ENCODE peak calls at places on chromosomes 6 and 20, in seven cellular contexts. One of them, this sample, is unnamed.

GRCh38 chr6:130148181-130148580 is 74.6 kb downstream of the SAMD3 start:
- DNase-seq in GM04503: no peak
- DNase-seq in prostate gland: no peak
- DNase-seq in ecto neural progenitor cell: no peak
- DNase-seq in NT2/D1: no peak
- DNase-seq in myocyte: no peak
- DNase-seq in neuronal stem cell: no peak
- DNase-seq in this sample: no peak

GRCh38 chr6:112018619-112019416 is 35.1 kb upstream of the CCN6 start:
- DNase-seq in GM04503: no peak
- DNase-seq in prostate gland: peak; percentile 40
- DNase-seq in ecto neural progenitor cell: no peak
- DNase-seq in NT2/D1: no peak
- DNase-seq in myocyte: peak; percentile 47
- DNase-seq in neuronal stem cell: no peak
- DNase-seq in this sample: no peak

GRCh38 chr6:105601541-105602174 is 198.8 kb upstream of the PREP start:
- DNase-seq in GM04503: peak; percentile 99
- DNase-seq in prostate gland: peak; percentile 79
- DNase-seq in ecto neural progenitor cell: no peak
- DNase-seq in NT2/D1: no peak
- DNase-seq in myocyte: peak; percentile 94
- DNase-seq in neuronal stem cell: no peak
- DNase-seq in this sample: no peak

GRCh38 chr6:169963581-169964297 is 212.3 kb downstream of the ERMARD start:
- DNase-seq in GM04503: no peak
- DNase-seq in prostate gland: no peak
- DNase-seq in ecto neural progenitor cell: no peak
- DNase-seq in NT2/D1: no peak
- DNase-seq in myocyte: no peak
- DNase-seq in neuronal stem cell: no peak
- DNase-seq in this sample: no peak

GRCh38 chr6:133040025-133040838 is 200.9 kb upstream of the EYA4 start:
- DNase-seq in GM04503: no peak
- DNase-seq in prostate gland: no peak
- DNase-seq in ecto neural progenitor cell: no peak
- DNase-seq in NT2/D1: peak; percentile 8
- DNase-seq in myocyte: peak; percentile 48
- DNase-seq in neuronal stem cell: no peak
- DNase-seq in this sample: no peak

GRCh38 chr20:41456341-41456740 is 89.7 kb upstream of the EMILIN3 start:
- DNase-seq in GM04503: no peak
- DNase-seq in prostate gland: no peak
- DNase-seq in ecto neural progenitor cell: no peak
- DNase-seq in NT2/D1: no peak
- DNase-seq in myocyte: no peak
- DNase-seq in neuronal stem cell: no peak
- DNase-seq in this sample: no peak

GRCh38 chr20:58877374-58878360 is 25.2 kb downstream of the GNAS start:
- DNase-seq in GM04503: no peak
- DNase-seq in prostate gland: no peak
- DNase-seq in ecto neural progenitor cell: peak; percentile 69
- DNase-seq in NT2/D1: no peak
- DNase-seq in myocyte: no peak
- DNase-seq in neuronal stem cell: peak; percentile 58
- DNase-seq in this sample: no peak

GRCh38 chr6:87375315-87375714 is 30.7 kb downstream of the C6orf163 start:
- DNase-seq in GM04503: no peak
- DNase-seq in prostate gland: no peak
- DNase-seq in ecto neural progenitor cell: no peak
- DNase-seq in NT2/D1: no peak
- DNase-seq in myocyte: no peak
- DNase-seq in neuronal stem cell: no peak
- DNase-seq in this sample: no peak

GRCh38 chr6:30685157-30685976 is 1.1 kb downstream of the PPP1R18 start:
- DNase-seq in GM04503: no peak
- DNase-seq in prostate gland: no peak
- DNase-seq in ecto neural progenitor cell: no peak
- DNase-seq in NT2/D1: no peak
- DNase-seq in myocyte: peak; percentile 48
- DNase-seq in neuronal stem cell: no peak
- DNase-seq in this sample: no peak

GRCh38 chr6:79574636-79575035 is 37.4 kb upstream of the LCA5 start:
- DNase-seq in GM04503: no peak
- DNase-seq in prostate gland: no peak
- DNase-seq in ecto neural progenitor cell: no peak
- DNase-seq in NT2/D1: peak; percentile 18
- DNase-seq in myocyte: peak; percentile 12
- DNase-seq in neuronal stem cell: no peak
- DNase-seq in this sample: no peak

GRCh38 chr20:46060301-46060881 is 29.4 kb downstream of the NCOA5 start:
- DNase-seq in GM04503: no peak
- DNase-seq in prostate gland: no peak
- DNase-seq in ecto neural progenitor cell: peak; percentile 20
- DNase-seq in NT2/D1: no peak
- DNase-seq in myocyte: no peak
- DNase-seq in neuronal stem cell: no peak
- DNase-seq in this sample: peak; percentile 62

GRCh38 chr6:169838291-169839028 is 87.0 kb downstream of the ERMARD start:
- DNase-seq in GM04503: no peak
- DNase-seq in prostate gland: no peak
- DNase-seq in ecto neural progenitor cell: no peak
- DNase-seq in NT2/D1: no peak
- DNase-seq in myocyte: no peak
- DNase-seq in neuronal stem cell: no peak
- DNase-seq in this sample: peak; percentile 72

GRCh38 chr6:126268087-126268486 is 71.8 kb upstream of the CENPW start:
- DNase-seq in GM04503: no peak
- DNase-seq in prostate gland: no peak
- DNase-seq in ecto neural progenitor cell: no peak
- DNase-seq in NT2/D1: no peak
- DNase-seq in myocyte: no peak
- DNase-seq in neuronal stem cell: no peak
- DNase-seq in this sample: no peak

GRCh38 chr20:54076259-54076658 is 5.9 kb upstream of the BCAS1 start:
- DNase-seq in GM04503: no peak
- DNase-seq in prostate gland: no peak
- DNase-seq in ecto neural progenitor cell: no peak
- DNase-seq in NT2/D1: no peak
- DNase-seq in myocyte: no peak
- DNase-seq in neuronal stem cell: no peak
- DNase-seq in this sample: no peak

GRCh38 chr6:161901740-161902426 is 628.0 kb upstream of the AGPAT4 start:
- DNase-seq in GM04503: no peak
- DNase-seq in prostate gland: no peak
- DNase-seq in ecto neural progenitor cell: no peak
- DNase-seq in NT2/D1: no peak
- DNase-seq in myocyte: no peak
- DNase-seq in neuronal stem cell: no peak
- DNase-seq in this sample: no peak

GRCh38 chr6:24154121-24154520 is 28.1 kb downstream of the NRSN1 start:
- DNase-seq in GM04503: no peak
- DNase-seq in prostate gland: no peak
- DNase-seq in ecto neural progenitor cell: no peak
- DNase-seq in NT2/D1: no peak
- DNase-seq in myocyte: no peak
- DNase-seq in neuronal stem cell: no peak
- DNase-seq in this sample: no peak

GRCh38 chr6:28390688-28391087 is 8.9 kb downstream of the ZSCAN12 start:
- DNase-seq in GM04503: no peak
- DNase-seq in prostate gland: no peak
- DNase-seq in ecto neural progenitor cell: no peak
- DNase-seq in NT2/D1: no peak
- DNase-seq in myocyte: no peak
- DNase-seq in neuronal stem cell: no peak
- DNase-seq in this sample: no peak

GRCh38 chr6:69422474-69422873 is 374.3 kb downstream of the LMBRD1 start:
- DNase-seq in GM04503: no peak
- DNase-seq in prostate gland: no peak
- DNase-seq in ecto neural progenitor cell: no peak
- DNase-seq in NT2/D1: no peak
- DNase-seq in myocyte: no peak
- DNase-seq in neuronal stem cell: no peak
- DNase-seq in this sample: no peak

GRCh38 chr6:78589426-78589825 is 277.9 kb upstream of the IRAK1BP1 start:
- DNase-seq in GM04503: no peak
- DNase-seq in prostate gland: no peak
- DNase-seq in ecto neural progenitor cell: no peak
- DNase-seq in NT2/D1: no peak
- DNase-seq in myocyte: no peak
- DNase-seq in neuronal stem cell: no peak
- DNase-seq in this sample: no peak

GRCh38 chr6:158767714-158768113 is 51.5 kb downstream of the EZR start:
- DNase-seq in GM04503: no peak
- DNase-seq in prostate gland: no peak
- DNase-seq in ecto neural progenitor cell: no peak
- DNase-seq in NT2/D1: no peak
- DNase-seq in myocyte: no peak
- DNase-seq in neuronal stem cell: no peak
- DNase-seq in this sample: no peak

GRCh38 chr6:165766457-165766856 is 103.4 kb upstream of the PDE10A start:
- DNase-seq in GM04503: no peak
- DNase-seq in prostate gland: no peak
- DNase-seq in ecto neural progenitor cell: no peak
- DNase-seq in NT2/D1: no peak
- DNase-seq in myocyte: no peak
- DNase-seq in neuronal stem cell: no peak
- DNase-seq in this sample: no peak

GRCh38 chr6:160534050-160534696 is 129.9 kb downstream of the LPA start:
- DNase-seq in GM04503: no peak
- DNase-seq in prostate gland: peak; percentile 40
- DNase-seq in ecto neural progenitor cell: peak; percentile 76
- DNase-seq in NT2/D1: peak; percentile 38
- DNase-seq in myocyte: peak; percentile 69
- DNase-seq in neuronal stem cell: peak; percentile 66
- DNase-seq in this sample: no peak

GRCh38 chr6:145241039-145241438 is 494.3 kb downstream of the EPM2A start:
- DNase-seq in GM04503: peak; percentile 21
- DNase-seq in prostate gland: no peak
- DNase-seq in ecto neural progenitor cell: no peak
- DNase-seq in NT2/D1: no peak
- DNase-seq in myocyte: peak; percentile 6
- DNase-seq in neuronal stem cell: no peak
- DNase-seq in this sample: no peak

GRCh38 chr6:18457065-18457817 is 70.1 kb downstream of the RNF144B start:
- DNase-seq in GM04503: no peak
- DNase-seq in prostate gland: no peak
- DNase-seq in ecto neural progenitor cell: no peak
- DNase-seq in NT2/D1: no peak
- DNase-seq in myocyte: no peak
- DNase-seq in neuronal stem cell: no peak
- DNase-seq in this sample: no peak

GRCh38 chr6:10418361-10418861 is 3.5 kb upstream of the TFAP2A start:
- DNase-seq in GM04503: no peak
- DNase-seq in prostate gland: no peak
- DNase-seq in ecto neural progenitor cell: no peak
- DNase-seq in NT2/D1: no peak
- DNase-seq in myocyte: no peak
- DNase-seq in neuronal stem cell: no peak
- DNase-seq in this sample: no peak

GRCh38 chr6:13261464-13261994 is 66.8 kb downstream of the TBC1D7 start:
- DNase-seq in GM04503: no peak
- DNase-seq in prostate gland: no peak
- DNase-seq in ecto neural progenitor cell: no peak
- DNase-seq in NT2/D1: no peak
- DNase-seq in myocyte: no peak
- DNase-seq in neuronal stem cell: no peak
- DNase-seq in this sample: no peak

GRCh38 chr20:5353624-5354496 is 37.1 kb upstream of the PROKR2 start:
- DNase-seq in GM04503: peak; percentile 19
- DNase-seq in prostate gland: no peak
- DNase-seq in ecto neural progenitor cell: no peak
- DNase-seq in NT2/D1: no peak
- DNase-seq in myocyte: peak; percentile 4
- DNase-seq in neuronal stem cell: no peak
- DNase-seq in this sample: no peak

GRCh38 chr6:107124934-107125348 is 9.6 kb upstream of the BEND3 start:
- DNase-seq in GM04503: no peak
- DNase-seq in prostate gland: no peak
- DNase-seq in ecto neural progenitor cell: no peak
- DNase-seq in NT2/D1: peak; percentile 76
- DNase-seq in myocyte: peak; percentile 18
- DNase-seq in neuronal stem cell: no peak
- DNase-seq in this sample: no peak

GRCh38 chr6:43950206-43950605 is 177.0 kb downstream of the MRPL14 start:
- DNase-seq in GM04503: no peak
- DNase-seq in prostate gland: no peak
- DNase-seq in ecto neural progenitor cell: no peak
- DNase-seq in NT2/D1: no peak
- DNase-seq in myocyte: no peak
- DNase-seq in neuronal stem cell: no peak
- DNase-seq in this sample: no peak

GRCh38 chr6:20487669-20488375 is 46.4 kb upstream of the CDKAL1 start:
- DNase-seq in GM04503: no peak
- DNase-seq in prostate gland: no peak
- DNase-seq in ecto neural progenitor cell: no peak
- DNase-seq in NT2/D1: no peak
- DNase-seq in myocyte: no peak
- DNase-seq in neuronal stem cell: no peak
- DNase-seq in this sample: no peak

GRCh38 chr6:105384004-105384403 is 18.9 kb downstream of the PREP start:
- DNase-seq in GM04503: no peak
- DNase-seq in prostate gland: no peak
- DNase-seq in ecto neural progenitor cell: no peak
- DNase-seq in NT2/D1: no peak
- DNase-seq in myocyte: peak; percentile 39
- DNase-seq in neuronal stem cell: no peak
- DNase-seq in this sample: no peak

GRCh38 chr20:46954490-46955038 is 59.9 kb downstream of the EYA2 start:
- DNase-seq in GM04503: peak; percentile 98
- DNase-seq in prostate gland: no peak
- DNase-seq in ecto neural progenitor cell: no peak
- DNase-seq in NT2/D1: no peak
- DNase-seq in myocyte: peak; percentile 98
- DNase-seq in neuronal stem cell: no peak
- DNase-seq in this sample: no peak